ENCODE peak calls at places on chromosome 1, in five cellular contexts. H, R, X, P and A are unnamed samples.

GRCh38 chr1:23801338-23801748 is 789 bp upstream of the GALE start:
- DNase-seq in H (no peak), R (no peak), X (no peak), P (peak; percentile 35), A (no peak)

GRCh38 chr1:52553372-52554266 is 727 bp upstream of the TUT4 start:
- DNase-seq in H (peak; percentile 95), R (peak; percentile 92), X (no peak), P (peak; percentile 85), A (peak; percentile 92)

GRCh38 chr1:150233359-150234308 is 2.3 kb downstream of the ANP32E start:
- DNase-seq in H (peak; percentile 27), R (no peak), X (no peak), P (no peak), A (no peak)

GRCh38 chr1:221878134-221878533 is 136.2 kb upstream of the DUSP10 start:
- DNase-seq in H (no peak), R (no peak), X (peak; percentile 43), P (no peak), A (peak; percentile 34)

GRCh38 chr1:42844592-42845140 is 1.7 kb upstream of the ZNF691 start:
- DNase-seq in H (no peak), R (no peak), X (no peak), P (no peak), A (no peak)

GRCh38 chr1:205477759-205478247 is 22.0 kb upstream of the BLACAT1 start:
- DNase-seq in H (no peak), R (peak; percentile 79), X (no peak), P (no peak), A (no peak)

GRCh38 chr1:59360170-59360569 is 63.3 kb downstream of the FGGY start:
- DNase-seq in H (no peak), R (no peak), X (no peak), P (no peak), A (no peak)

GRCh38 chr1:41618066-41618825 is 133.8 kb upstream of the EDN2 start:
- DNase-seq in H (peak; percentile 40), R (peak; percentile 79), X (no peak), P (no peak), A (no peak)

GRCh38 chr1:184672013-184672726 is 82.5 kb downstream of the EDEM3 start:
- DNase-seq in H (no peak), R (no peak), X (no peak), P (no peak), A (no peak)

GRCh38 chr1:244461254-244462071 is at the start of gene CATSPERE:
- DNase-seq in H (peak; percentile 89), R (peak; percentile 92), X (peak; percentile 44), P (peak; percentile 89), A (peak; percentile 93)

GRCh38 chr1:12075195-12076114 is 12.4 kb downstream of the TNFRSF8 start:
- DNase-seq in H (no peak), R (peak; percentile 69), X (no peak), P (no peak), A (no peak)

GRCh38 chr1:200099040-200099439 is 71.5 kb downstream of the NR5A2 start:
- DNase-seq in H (no peak), R (peak; percentile 23), X (no peak), P (no peak), A (no peak)

GRCh38 chr1:24341260-24341659 is 22.1 kb downstream of the GRHL3 start:
- DNase-seq in H (no peak), R (no peak), X (no peak), P (no peak), A (no peak)

GRCh38 chr1:92791487-92792058 is 6.7 kb upstream of the EVI5 start:
- DNase-seq in H (no peak), R (no peak), X (no peak), P (no peak), A (no peak)

GRCh38 chr1:221451741-221452140 is 290.1 kb downstream of the DUSP10 start:
- DNase-seq in H (no peak), R (no peak), X (no peak), P (no peak), A (no peak)

GRCh38 chr1:181081399-181081798 is 7.1 kb upstream of the IER5 start:
- DNase-seq in H (no peak), R (no peak), X (no peak), P (no peak), A (no peak)

GRCh38 chr1:44775930-44776748 is 799 bp downstream of the RPS8 start:
- DNase-seq in H (no peak), R (peak; percentile 32), X (no peak), P (no peak), A (no peak)

GRCh38 chr1:229119161-229119560 is 151.8 kb upstream of the RAB4A start:
- DNase-seq in H (no peak), R (no peak), X (no peak), P (no peak), A (no peak)

GRCh38 chr1:95084317-95085176 is 11.8 kb upstream of the ALG14 start:
- DNase-seq in H (no peak), R (no peak), X (no peak), P (peak; percentile 28), A (peak; percentile 59)

GRCh38 chr1:13784971-13785370 is 85.0 kb downstream of the PRDM2 start:
- DNase-seq in H (no peak), R (no peak), X (no peak), P (no peak), A (no peak)

GRCh38 chr1:238484121-238484520 is 593.4 kb upstream of the ZP4 start:
- DNase-seq in H (no peak), R (no peak), X (no peak), P (no peak), A (no peak)

GRCh38 chr1:180343931-180344406 is 113.9 kb downstream of the LHX4 start:
- DNase-seq in H (no peak), R (peak; percentile 70), X (peak; percentile 19), P (no peak), A (no peak)

GRCh38 chr1:17204546-17205440 is at the start of gene PADI1:
- DNase-seq in H (no peak), R (no peak), X (no peak), P (no peak), A (no peak)

GRCh38 chr1:20896824-20897223 is 109.7 kb upstream of the HP1BP3 start:
- DNase-seq in H (no peak), R (no peak), X (no peak), P (no peak), A (no peak)

GRCh38 chr1:73914994-73915393 is 283.0 kb downstream of the LRRIQ3 start:
- DNase-seq in H (no peak), R (no peak), X (no peak), P (no peak), A (no peak)

GRCh38 chr1:47179988-47180563 is 9.8 kb downstream of the PDZK1IP1 start:
- DNase-seq in H (no peak), R (no peak), X (no peak), P (no peak), A (no peak)

GRCh38 chr1:226728448-226728847 is 10.6 kb downstream of the ITPKB start:
- DNase-seq in H (no peak), R (no peak), X (no peak), P (no peak), A (no peak)

GRCh38 chr1:8590696-8591351 is 226.6 kb downstream of the RERE start:
- DNase-seq in H (no peak), R (peak; percentile 20), X (no peak), P (no peak), A (no peak)

GRCh38 chr1:159439422-159439821 is at the start of gene OR10J1:
- DNase-seq in H (no peak), R (no peak), X (no peak), P (no peak), A (no peak)

GRCh38 chr1:160864173-160864572 is 1.5 kb upstream of the CD244 start:
- DNase-seq in H (no peak), R (no peak), X (no peak), P (no peak), A (no peak)

GRCh38 chr1:160865316-160865715 is 2.6 kb upstream of the CD244 start:
- DNase-seq in H (no peak), R (no peak), X (no peak), P (no peak), A (no peak)

GRCh38 chr1:160862151-160863061 is at the start of gene CD244:
- DNase-seq in H (no peak), R (no peak), X (peak; percentile 29), P (no peak), A (peak; percentile 81)

GRCh38 chr1:160866001-160866704 is 3.5 kb upstream of the CD244 start:
- DNase-seq in H (no peak), R (no peak), X (no peak), P (no peak), A (no peak)

DNA sequence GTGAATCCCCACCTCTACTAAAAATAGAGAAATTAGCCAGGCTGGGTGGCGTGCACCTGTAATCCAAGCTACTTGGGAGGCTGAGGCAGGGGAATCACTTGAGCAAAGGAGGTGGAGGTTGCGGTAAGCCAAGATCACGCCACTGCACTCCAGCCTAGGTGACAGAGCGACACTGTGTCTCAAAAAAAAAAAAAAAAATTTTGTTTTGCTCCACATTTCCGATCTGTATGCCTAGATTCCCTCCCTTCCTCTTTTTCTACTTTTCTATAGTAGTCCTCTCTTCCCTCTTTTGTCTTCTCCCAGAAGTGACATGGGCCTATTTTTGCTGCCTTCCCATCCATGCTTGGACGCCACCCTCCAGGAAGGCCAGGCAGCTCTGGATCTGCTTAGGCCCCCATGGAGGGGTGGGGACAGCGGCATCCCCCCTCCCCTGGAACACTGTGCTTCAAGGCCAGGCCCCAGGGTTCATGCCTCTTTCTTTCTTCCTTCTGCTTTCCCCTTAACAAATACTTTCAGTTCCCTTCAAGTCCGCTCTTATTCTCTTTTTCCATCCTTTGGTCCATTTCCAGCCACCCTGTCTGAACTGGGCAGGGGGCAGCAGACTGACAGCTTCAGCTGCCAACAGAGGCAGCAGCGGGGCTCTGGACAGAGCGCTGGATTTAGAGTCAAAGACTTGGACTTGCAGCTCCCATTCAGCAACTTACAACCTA is 890 bp upstream of the CD244 start:
- DNase-seq in H (no peak), R (no peak), X (no peak), P (no peak), A (no peak)
- TF ChIP-seq CTCF in H (no peak), R (no peak), X (no peak), P (no peak), A (no peak)

GRCh38 chr1:207840380-207840779 is 70.5 kb downstream of the CD34 start:
- DNase-seq in H (no peak), R (no peak), X (no peak), P (no peak), A (no peak)
- TF ChIP-seq CTCF in H (no peak), R (no peak), X (peak; percentile 21), P (no peak), A (no peak)

DNA sequence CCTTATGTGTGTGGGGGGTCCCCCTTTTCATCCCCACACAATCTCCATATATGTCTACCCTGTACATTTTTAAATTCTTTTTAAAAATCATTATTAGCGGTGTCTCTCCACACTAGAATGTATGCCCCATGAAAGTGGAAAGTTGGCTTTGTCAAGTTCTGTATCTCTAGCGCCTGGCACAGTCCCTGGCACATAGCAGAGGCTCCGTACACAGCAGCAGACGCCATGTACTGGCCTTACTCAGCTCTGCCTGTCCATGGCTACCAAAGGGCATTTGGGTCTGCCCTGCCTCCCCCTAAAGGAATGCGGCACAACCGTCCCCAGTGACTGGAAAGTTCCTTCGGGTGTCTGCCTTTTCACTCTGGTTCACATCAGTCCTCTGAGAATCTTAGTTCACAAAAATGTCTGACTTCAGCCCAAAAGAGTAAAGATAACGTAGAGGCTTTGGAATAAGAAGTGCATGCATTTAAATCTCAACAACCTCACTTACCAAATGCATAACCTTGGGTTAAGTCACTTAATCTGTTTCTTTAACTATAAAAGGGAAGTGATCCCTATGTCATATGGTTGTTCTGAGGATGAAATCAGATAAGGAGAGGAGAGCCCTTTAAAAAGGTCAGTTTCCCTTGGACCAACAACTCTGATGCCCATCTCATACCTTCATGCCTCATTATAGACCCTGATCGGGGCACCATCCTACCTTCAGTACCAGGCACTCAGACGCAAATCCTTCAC is 61.1 kb downstream of the CD46 start:
- DNase-seq in H (no peak), R (no peak), X (no peak), P (no peak), A (no peak)
- TF ChIP-seq CTCF in H (no peak), R (no peak), X (no peak), P (no peak), A (no peak)

GRCh38 chr1:26584022-26584485 is 54.5 kb downstream of the RPS6KA1 start:
- DNase-seq in H (no peak), R (no peak), X (no peak), P (peak; percentile 66), A (no peak)
- TF ChIP-seq CTCF in H (no peak), R (no peak), X (peak; percentile 57), P (peak; percentile 38), A (peak; percentile 16)